ENCODE peak calls at places on chromosomes 6 and 20, in six cellular contexts. B, T, G, I, K and M are unnamed samples.

GRCh38 chr6:69116658-69117057 is 481.6 kb downstream of the ADGRB3 start:
- DNase-seq in B (no peak), T (no peak), G (no peak), I (no peak), K (no peak), M (no peak)

GRCh38 chr6:108768792-108769524 is 79.3 kb upstream of the ARMC2 start:
- DNase-seq in B (no peak), T (no peak), G (no peak), I (no peak), K (no peak), M (no peak)

GRCh38 chr6:163814494-163815364 is 400.2 kb downstream of the QKI start:
- DNase-seq in B (no peak), T (no peak), G (no peak), I (no peak), K (peak; percentile 93), M (no peak)

GRCh38 chr6:134307870-134308269 is 10.0 kb downstream of the SGK1 start:
- DNase-seq in B (no peak), T (no peak), G (no peak), I (peak; percentile 60), K (no peak), M (no peak)

GRCh38 chr20:61948586-61949362 is 116.9 kb downstream of the TAF4 start:
- DNase-seq in B (no peak), T (no peak), G (no peak), I (no peak), K (no peak), M (no peak)

GRCh38 chr6:166572370-166573261 is 13.9 kb downstream of the RAMACL start:
- DNase-seq in B (no peak), T (peak; percentile 89), G (no peak), I (no peak), K (peak; percentile 75), M (no peak)

GRCh38 chr6:164099535-164099982 is 685.0 kb downstream of the QKI start:
- DNase-seq in B (no peak), T (no peak), G (no peak), I (no peak), K (no peak), M (no peak)

GRCh38 chr6:132607544-132608233 is 16.4 kb downstream of the TAAR2 start:
- DNase-seq in B (no peak), T (no peak), G (no peak), I (no peak), K (no peak), M (no peak)

GRCh38 chr6:37354526-37355384 is 972 bp downstream of the RNF8 start:
- DNase-seq in B (no peak), T (peak; percentile 23), G (no peak), I (no peak), K (peak; percentile 52), M (no peak)

GRCh38 chr6:5653801-5654200 is 352.9 kb downstream of the NRN1 start:
- DNase-seq in B (no peak), T (no peak), G (no peak), I (no peak), K (no peak), M (no peak)

GRCh38 chr20:11995750-11996567 is 78.3 kb downstream of the BTBD3 start:
- DNase-seq in B (no peak), T (no peak), G (no peak), I (no peak), K (peak; percentile 60), M (no peak)